ENCODE peak calls at places on chromosomes 11 and 22, in seven cellular contexts. One of them, this sample, is unnamed.

GRCh38 chr11:995752-996420 is 40.6 kb downstream of the MUC6 start:
- ATAC-seq in body of pancreas: no peak
- ATAC-seq in left lung: no peak
- ATAC-seq in lung: no peak
- ATAC-seq in Panc1: no peak
- ATAC-seq in GM23338: no peak
- ATAC-seq in upper lobe of right lung: no peak
- ATAC-seq in this sample: no peak

GRCh38 chr11:11416502-11416901 is 63.5 kb upstream of the CSNK2A3 start:
- ATAC-seq in body of pancreas: no peak
- ATAC-seq in left lung: peak
- ATAC-seq in lung: no peak
- ATAC-seq in Panc1: no peak
- ATAC-seq in GM23338: peak
- ATAC-seq in upper lobe of right lung: peak
- ATAC-seq in this sample: no peak

GRCh38 chr11:114154271-114155047 is 94.9 kb downstream of the ZBTB16 start:
- ATAC-seq in body of pancreas: peak
- ATAC-seq in left lung: peak
- ATAC-seq in lung: no peak
- ATAC-seq in Panc1: no peak
- ATAC-seq in GM23338: no peak
- ATAC-seq in upper lobe of right lung: peak
- ATAC-seq in this sample: peak

GRCh38 chr11:19344661-19345518 is 104.1 kb upstream of the E2F8 start:
- ATAC-seq in body of pancreas: peak
- ATAC-seq in left lung: peak
- ATAC-seq in lung: peak
- ATAC-seq in Panc1: peak
- ATAC-seq in GM23338: peak
- ATAC-seq in upper lobe of right lung: peak
- ATAC-seq in this sample: peak

GRCh38 chr11:107397357-107397756 is 60.3 kb downstream of the CWF19L2 start:
- ATAC-seq in body of pancreas: no peak
- ATAC-seq in left lung: no peak
- ATAC-seq in lung: no peak
- ATAC-seq in Panc1: no peak
- ATAC-seq in GM23338: peak
- ATAC-seq in upper lobe of right lung: no peak
- ATAC-seq in this sample: no peak

GRCh38 chr22:43407591-43407990 is 4.2 kb upstream of the MPPED1 start:
- ATAC-seq in body of pancreas: no peak
- ATAC-seq in left lung: no peak
- ATAC-seq in lung: no peak
- ATAC-seq in Panc1: no peak
- ATAC-seq in GM23338: no peak
- ATAC-seq in upper lobe of right lung: no peak
- ATAC-seq in this sample: no peak

GRCh38 chr11:94568717-94569116 is 1.5 kb downstream of the PIWIL4 start:
- ATAC-seq in body of pancreas: no peak
- ATAC-seq in left lung: no peak
- ATAC-seq in lung: no peak
- ATAC-seq in Panc1: no peak
- ATAC-seq in GM23338: no peak
- ATAC-seq in upper lobe of right lung: no peak
- ATAC-seq in this sample: no peak

GRCh38 chr22:43897751-43898261 is 6.0 kb upstream of the PNPLA5 start:
- ATAC-seq in body of pancreas: no peak
- ATAC-seq in left lung: peak
- ATAC-seq in lung: no peak
- ATAC-seq in Panc1: peak
- ATAC-seq in GM23338: no peak
- ATAC-seq in upper lobe of right lung: no peak
- ATAC-seq in this sample: no peak

GRCh38 chr22:28892175-28892731 is 8.9 kb downstream of the ZNRF3 start:
- ATAC-seq in body of pancreas: no peak
- ATAC-seq in left lung: peak
- ATAC-seq in lung: peak
- ATAC-seq in Panc1: no peak
- ATAC-seq in GM23338: peak
- ATAC-seq in upper lobe of right lung: peak
- ATAC-seq in this sample: no peak

GRCh38 chr22:28244760-28245159 is 325.7 kb upstream of the PITPNB start:
- ATAC-seq in body of pancreas: no peak
- ATAC-seq in left lung: no peak
- ATAC-seq in lung: no peak
- ATAC-seq in Panc1: no peak
- ATAC-seq in GM23338: no peak
- ATAC-seq in upper lobe of right lung: no peak
- ATAC-seq in this sample: no peak

GRCh38 chr22:42944409-42944808 is 70.5 kb downstream of the PACSIN2 start:
- ATAC-seq in body of pancreas: no peak
- ATAC-seq in left lung: no peak
- ATAC-seq in lung: no peak
- ATAC-seq in Panc1: no peak
- ATAC-seq in GM23338: no peak
- ATAC-seq in upper lobe of right lung: no peak
- ATAC-seq in this sample: no peak

GRCh38 chr22:37794376-37794775 is 13.4 kb upstream of the GCAT start:
- ATAC-seq in body of pancreas: no peak
- ATAC-seq in left lung: no peak
- ATAC-seq in lung: no peak
- ATAC-seq in Panc1: no peak
- ATAC-seq in GM23338: no peak
- ATAC-seq in upper lobe of right lung: no peak
- ATAC-seq in this sample: no peak

GRCh38 chr22:19359554-19360299 is 68.2 kb upstream of the CLTCL1 start:
- ATAC-seq in body of pancreas: no peak
- ATAC-seq in left lung: no peak
- ATAC-seq in lung: no peak
- ATAC-seq in Panc1: no peak
- ATAC-seq in GM23338: no peak
- ATAC-seq in upper lobe of right lung: no peak
- ATAC-seq in this sample: no peak

GRCh38 chr11:57698843-57699365 is 13.1 kb downstream of the MED19 start:
- ATAC-seq in body of pancreas: no peak
- ATAC-seq in left lung: no peak
- ATAC-seq in lung: no peak
- ATAC-seq in Panc1: no peak
- ATAC-seq in GM23338: no peak
- ATAC-seq in upper lobe of right lung: peak
- ATAC-seq in this sample: no peak

GRCh38 chr22:33726294-33726711 is 194.0 kb downstream of the LARGE1 start:
- ATAC-seq in body of pancreas: peak
- ATAC-seq in left lung: no peak
- ATAC-seq in lung: no peak
- ATAC-seq in Panc1: no peak
- ATAC-seq in GM23338: no peak
- ATAC-seq in upper lobe of right lung: no peak
- ATAC-seq in this sample: peak

GRCh38 chr11:27913650-27914049 is 194.3 kb downstream of the KIF18A start:
- ATAC-seq in body of pancreas: no peak
- ATAC-seq in left lung: no peak
- ATAC-seq in lung: no peak
- ATAC-seq in Panc1: no peak
- ATAC-seq in GM23338: no peak
- ATAC-seq in upper lobe of right lung: no peak
- ATAC-seq in this sample: no peak

GRCh38 chr11:95697614-95698408 is 91.8 kb downstream of the FAM76B start:
- ATAC-seq in body of pancreas: peak
- ATAC-seq in left lung: peak
- ATAC-seq in lung: no peak
- ATAC-seq in Panc1: no peak
- ATAC-seq in GM23338: peak
- ATAC-seq in upper lobe of right lung: no peak
- ATAC-seq in this sample: no peak

GRCh38 chr11:134272381-134273316 is 3.5 kb upstream of the GLB1L3 start:
- ATAC-seq in body of pancreas: no peak
- ATAC-seq in left lung: no peak
- ATAC-seq in lung: no peak
- ATAC-seq in Panc1: no peak
- ATAC-seq in GM23338: peak
- ATAC-seq in upper lobe of right lung: peak
- ATAC-seq in this sample: peak

GRCh38 chr11:72478596-72479143 is 44.3 kb upstream of the CLPB start:
- ATAC-seq in body of pancreas: no peak
- ATAC-seq in left lung: no peak
- ATAC-seq in lung: no peak
- ATAC-seq in Panc1: no peak
- ATAC-seq in GM23338: no peak
- ATAC-seq in upper lobe of right lung: no peak
- ATAC-seq in this sample: no peak

DNA sequence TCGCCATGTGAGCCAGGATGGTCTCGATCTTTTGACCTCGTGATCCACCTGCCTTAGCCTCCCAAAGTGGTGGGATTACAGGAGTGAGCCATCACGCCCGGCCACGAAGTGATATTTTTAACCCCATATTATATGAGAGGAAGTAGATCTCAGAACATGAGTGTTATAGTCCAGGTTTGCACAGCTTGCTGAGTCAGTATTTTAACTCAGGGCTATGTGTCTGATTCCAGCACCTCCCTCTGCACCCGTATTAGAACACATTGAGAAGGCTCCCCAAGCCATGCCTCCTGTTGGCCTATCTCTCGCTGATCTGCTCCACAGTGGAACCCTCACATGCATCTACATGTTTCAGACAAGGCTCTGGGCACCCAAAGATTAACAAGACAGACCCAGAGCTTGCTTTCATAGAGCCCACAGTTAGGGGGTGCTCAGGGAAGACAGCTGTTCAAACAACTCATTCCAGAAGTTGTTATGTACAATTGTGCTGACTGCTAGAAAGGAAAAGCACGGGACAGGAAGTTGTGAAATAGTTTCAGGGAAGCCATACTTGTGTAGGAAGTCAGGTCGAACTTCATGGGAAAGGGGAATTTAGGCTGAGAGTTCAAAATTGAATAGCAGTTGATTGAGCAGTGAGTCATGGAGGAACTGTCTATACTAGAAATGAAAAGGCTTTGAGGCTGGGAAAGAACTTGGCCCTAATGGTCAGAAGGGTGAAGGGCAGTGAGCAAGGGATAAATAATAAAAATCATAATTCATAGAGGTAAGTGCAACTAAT is 49.3 kb upstream of the CLPB start:
- ATAC-seq in body of pancreas: peak
- ATAC-seq in left lung: peak
- ATAC-seq in lung: peak
- ATAC-seq in Panc1: no peak
- ATAC-seq in GM23338: no peak
- ATAC-seq in upper lobe of right lung: peak
- ATAC-seq in this sample: peak
- TF ChIP-seq CTCF in body of pancreas: no peak
- TF ChIP-seq CTCF in left lung: no peak
- TF ChIP-seq CTCF in lung: no peak
- TF ChIP-seq CTCF in Panc1: no peak
- TF ChIP-seq CTCF in GM23338: no peak
- TF ChIP-seq CTCF in upper lobe of right lung: no peak
- TF ChIP-seq CTCF in this sample: no peak

GRCh38 chr11:127454856-127455255 is 454.3 kb upstream of the KIRREL3 start:
- ATAC-seq in body of pancreas: no peak
- ATAC-seq in left lung: no peak
- ATAC-seq in lung: no peak
- ATAC-seq in Panc1: no peak
- ATAC-seq in GM23338: peak
- ATAC-seq in upper lobe of right lung: no peak
- ATAC-seq in this sample: no peak

GRCh38 chr11:127451852-127452251 is 451.3 kb upstream of the KIRREL3 start:
- ATAC-seq in body of pancreas: no peak
- ATAC-seq in left lung: no peak
- ATAC-seq in lung: no peak
- ATAC-seq in Panc1: no peak
- ATAC-seq in GM23338: no peak
- ATAC-seq in upper lobe of right lung: no peak
- ATAC-seq in this sample: no peak

GRCh38 chr11:127452533-127452932 is 452.0 kb upstream of the KIRREL3 start:
- ATAC-seq in body of pancreas: no peak
- ATAC-seq in left lung: no peak
- ATAC-seq in lung: no peak
- ATAC-seq in Panc1: no peak
- ATAC-seq in GM23338: no peak
- ATAC-seq in upper lobe of right lung: no peak
- ATAC-seq in this sample: no peak
- H3K27ac ChIP-seq in body of pancreas: no peak
- H3K27ac ChIP-seq in left lung: no peak
- H3K27ac ChIP-seq in lung: no peak
- H3K27ac ChIP-seq in Panc1: no peak
- H3K27ac ChIP-seq in GM23338: no peak
- H3K27ac ChIP-seq in upper lobe of right lung: no peak
- H3K27ac ChIP-seq in this sample: no peak

GRCh38 chr11:63592975-63593395 is 21.2 kb downstream of the PLAAT3 start:
- ATAC-seq in body of pancreas: no peak
- ATAC-seq in left lung: peak
- ATAC-seq in lung: no peak
- ATAC-seq in Panc1: peak
- ATAC-seq in GM23338: peak
- ATAC-seq in upper lobe of right lung: peak
- ATAC-seq in this sample: no peak
- TF ChIP-seq CTCF in body of pancreas: peak
- TF ChIP-seq CTCF in left lung: no peak
- TF ChIP-seq CTCF in lung: peak
- TF ChIP-seq CTCF in Panc1: peak
- TF ChIP-seq CTCF in GM23338: peak
- TF ChIP-seq CTCF in upper lobe of right lung: peak
- TF ChIP-seq CTCF in this sample: peak

GRCh38 chr11:75555079-75555811 is 6.8 kb upstream of the SERPINH1 start:
- ATAC-seq in body of pancreas: no peak
- ATAC-seq in left lung: no peak
- ATAC-seq in lung: no peak
- ATAC-seq in Panc1: no peak
- ATAC-seq in GM23338: no peak
- ATAC-seq in upper lobe of right lung: no peak
- ATAC-seq in this sample: no peak
- H3K27ac ChIP-seq in body of pancreas: peak
- H3K27ac ChIP-seq in left lung: peak
- H3K27ac ChIP-seq in lung: peak
- H3K27ac ChIP-seq in Panc1: no peak
- H3K27ac ChIP-seq in GM23338: no peak
- H3K27ac ChIP-seq in upper lobe of right lung: peak
- H3K27ac ChIP-seq in this sample: peak

This sample was measured in gastroesophageal sphincter.